ENCODE peak calls at places on chromosomes 16 and 17, in five cellular contexts. I, H, E, U and C are unnamed samples.

GRCh38 chr16:17930280-17930679 is 406.3 kb downstream of the NPIPA8 start:
- DNase-seq in I (no peak), H (no peak), E (no peak), U (no peak), C (no peak)

GRCh38 chr17:81510798-81511549 is 1.6 kb downstream of the ACTG1 start:
- DNase-seq in I (no peak), H (no peak), E (no peak), U (no peak), C (no peak)

GRCh38 chr17:10036511-10037061 is 131.5 kb upstream of the RCVRN start:
- DNase-seq in I (no peak), H (no peak), E (no peak), U (peak; percentile 92), C (no peak)

GRCh38 chr16:27638833-27639587 is 89.1 kb downstream of the KATNIP start:
- DNase-seq in I (no peak), H (no peak), E (no peak), U (no peak), C (no peak)

GRCh38 chr16:77327717-77328116 is 107.1 kb downstream of the ADAMTS18 start:
- DNase-seq in I (no peak), H (no peak), E (no peak), U (no peak), C (no peak)

GRCh38 chr17:81429353-81429774 is 34.1 kb downstream of the BAHCC1 start:
- DNase-seq in I (no peak), H (no peak), E (no peak), U (peak; percentile 91), C (no peak)

GRCh38 chr17:9488556-9488955 is 87.1 kb downstream of the STX8 start:
- DNase-seq in I (no peak), H (no peak), E (no peak), U (no peak), C (no peak)

GRCh38 chr16:34803683-34804416 is 1344.4 kb downstream of the TP53TG3F start:
- DNase-seq in I (no peak), H (no peak), E (no peak), U (no peak), C (no peak)

GRCh38 chr16:17314148-17314547 is 156.6 kb downstream of the XYLT1 start:
- DNase-seq in I (no peak), H (no peak), E (no peak), U (no peak), C (no peak)

GRCh38 chr17:44541884-44542581 is 15.3 kb upstream of the FZD2 start:
- DNase-seq in I (no peak), H (no peak), E (no peak), U (no peak), C (no peak)

GRCh38 chr17:44540246-44541084 is 16.8 kb upstream of the FZD2 start:
- DNase-seq in I (no peak), H (no peak), E (no peak), U (no peak), C (no peak)

GRCh38 chr17:44546711-44547606 is 10.3 kb upstream of the FZD2 start:
- DNase-seq in I (no peak), H (no peak), E (no peak), U (no peak), C (no peak)

GRCh38 chr17:44543905-44544523 is 13.3 kb upstream of the FZD2 start:
- DNase-seq in I (no peak), H (no peak), E (no peak), U (no peak), C (no peak)

DNA sequence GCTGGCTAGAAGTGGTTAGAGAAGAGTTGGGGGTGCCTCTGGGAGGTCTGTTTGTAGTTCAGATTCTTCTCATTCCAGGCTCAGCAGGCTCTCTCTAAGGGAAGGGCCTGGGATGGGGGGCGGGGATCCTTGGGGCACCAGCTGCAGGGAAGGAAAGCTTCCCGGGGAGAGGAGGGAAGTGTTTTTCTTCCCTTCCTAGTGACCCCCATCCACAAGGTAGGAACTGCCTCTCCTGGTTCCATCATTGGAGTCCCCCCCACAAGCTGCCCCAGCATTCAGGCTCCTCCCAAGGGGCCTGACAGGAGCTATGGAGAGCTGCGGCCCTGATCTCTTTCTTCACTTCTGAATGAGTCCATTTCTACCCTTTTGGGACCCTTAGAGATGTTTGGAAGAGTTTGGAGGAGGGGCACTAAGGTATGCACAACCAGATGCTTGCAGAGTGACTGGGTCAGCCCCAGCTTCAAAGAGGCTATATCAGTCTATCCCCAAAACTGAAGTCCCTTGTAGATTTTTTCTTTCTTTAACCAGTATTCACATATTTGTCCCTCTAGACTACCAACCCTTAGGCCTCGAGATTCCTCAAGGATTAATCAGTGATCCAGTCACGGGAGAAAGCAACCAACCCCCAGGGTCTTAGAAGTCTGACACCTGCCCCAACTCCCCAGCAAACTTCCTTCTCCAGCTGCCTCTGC is 13.9 kb upstream of the FZD2 start:
- DNase-seq in I (no peak), H (no peak), E (no peak), U (no peak), C (no peak)
- H3K4me1 ChIP-seq in I (peaks cover 42% of the 10 kb centered on the region), H (no peaks in the 10 kb centered on the region), E (no peaks in the 10 kb centered on the region), U (peaks cover 13% of the 10 kb centered on the region), C (peaks cover 24% of the 10 kb centered on the region)

GRCh38 chr16:51141541-51141940 is 9.5 kb downstream of the SALL1 start:
- DNase-seq in I (no peak), H (no peak), E (no peak), U (no peak), C (no peak)
- H3K36me3 ChIP-seq in I (no peaks in the 10 kb centered on the region), H (no peaks in the 10 kb centered on the region), E (no peaks in the 10 kb centered on the region), U (no peaks in the 10 kb centered on the region), C (peaks cover 28% of the 10 kb centered on the region)

GRCh38 chr16:85913141-85913601 is 14.2 kb downstream of the IRF8 start:
- DNase-seq in I (no peak), H (no peak), E (no peak), U (no peak), C (no peak)
- H3K4me1 ChIP-seq in I (no peaks in the 10 kb centered on the region), H (no peaks in the 10 kb centered on the region), E (no peaks in the 10 kb centered on the region), U (peaks cover 13% of the 10 kb centered on the region), C (no peaks in the 10 kb centered on the region)

GRCh38 chr17:82923366-82924113 is 83.7 kb upstream of the ZNF750 start:
- DNase-seq in I (no peak), H (no peak), E (no peak), U (no peak), C (no peak)
- H3K36me3 ChIP-seq in I (no peaks in the 10 kb centered on the region), H (peaks cover 56% of the 10 kb centered on the region), E (peaks cover 52% of the 10 kb centered on the region), U (no peaks in the 10 kb centered on the region), C (peaks cover 20% of the 10 kb centered on the region)

DNA sequence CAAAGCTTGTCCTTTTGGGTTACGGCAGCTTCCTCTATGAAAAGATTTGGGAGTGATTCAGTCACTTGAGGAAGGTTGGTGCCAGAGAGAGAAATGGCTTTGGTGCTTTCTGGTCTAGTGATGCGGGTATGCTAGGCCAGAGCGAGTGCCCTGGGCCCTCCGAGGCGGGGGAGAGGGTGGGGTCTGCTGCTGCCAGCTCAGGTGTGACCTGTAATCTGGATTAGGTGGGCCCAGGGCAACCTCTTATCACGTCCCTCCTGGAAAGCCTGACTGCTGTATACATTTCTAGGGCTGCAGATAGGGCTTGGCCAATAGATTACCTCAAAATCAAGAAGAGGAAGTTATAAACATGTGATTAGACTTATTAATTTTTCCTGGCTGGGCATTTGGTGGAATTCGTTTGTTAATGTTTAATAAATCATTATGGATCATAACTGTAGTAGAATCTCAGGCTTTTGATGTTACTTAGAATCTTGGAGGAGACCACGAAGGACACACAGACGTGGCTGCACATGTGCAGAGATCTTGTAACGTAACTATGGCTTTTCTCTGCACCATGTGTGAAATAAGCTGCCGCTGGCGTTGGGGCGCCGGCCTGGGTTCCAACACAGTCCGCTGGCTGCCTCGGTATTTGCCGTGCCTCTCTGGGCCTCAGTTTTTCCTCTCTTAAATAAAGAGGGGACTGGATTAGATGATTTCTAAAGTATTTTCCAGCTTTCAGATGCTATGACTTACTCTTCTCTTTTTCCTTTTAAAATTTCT is 1.2 kb downstream of the IRF8 start:
- DNase-seq in I (no peak), H (no peak), E (no peak), U (no peak), C (no peak)
- H3K4me1 ChIP-seq in I (no peaks in the 10 kb centered on the region), H (peaks cover 17% of the 10 kb centered on the region), E (no peaks in the 10 kb centered on the region), U (peaks cover 15% of the 10 kb centered on the region), C (peaks cover 2% of the 10 kb centered on the region)

DNA sequence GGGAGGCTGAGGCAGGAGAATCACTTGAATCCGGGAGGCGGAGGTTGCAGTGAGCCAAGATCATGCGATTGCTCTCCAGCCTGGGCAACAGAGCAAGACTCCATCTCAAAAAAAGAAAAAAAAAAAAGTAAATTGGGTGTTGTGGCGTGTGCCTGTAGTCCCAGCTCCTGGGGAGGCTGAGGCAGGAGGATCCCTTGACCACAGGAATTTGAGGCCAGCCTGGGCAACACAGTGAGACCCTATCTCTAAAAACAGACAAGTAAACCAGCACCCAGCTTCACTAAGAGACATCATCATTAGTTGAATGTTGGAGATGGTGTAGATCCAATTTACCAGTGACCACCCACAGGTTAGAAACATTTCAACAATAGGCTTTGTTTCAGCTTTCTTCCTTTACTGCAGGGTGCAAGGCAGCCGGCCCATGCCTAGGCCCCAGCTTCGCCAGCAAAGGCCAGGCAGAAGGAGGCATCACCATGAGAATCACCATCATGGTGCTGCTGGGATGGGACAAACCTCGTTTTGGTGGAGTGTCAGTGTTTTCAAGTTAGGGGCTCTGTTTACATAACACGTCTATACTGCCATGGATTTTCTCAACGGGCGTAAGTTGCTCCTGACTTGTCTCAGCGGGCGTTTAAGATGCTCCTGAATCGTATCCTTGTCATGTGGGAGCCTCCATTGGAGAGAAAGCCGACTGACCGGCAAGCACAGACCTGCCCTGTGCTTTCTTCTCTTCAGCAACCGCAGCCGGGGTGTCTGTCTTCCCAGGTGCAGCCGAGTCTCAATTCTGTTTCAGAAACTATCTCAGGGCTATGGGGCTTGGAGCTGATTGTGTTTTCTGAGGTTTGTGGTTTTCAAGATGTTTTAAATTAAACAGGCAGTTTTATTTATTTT is 7.3 kb downstream of the TCF25 start:
- DNase-seq in I (no peak), H (no peak), E (no peak), U (no peak), C (no peak)
- H3K36me3 ChIP-seq in I (peaks cover 43% of the 10 kb centered on the region), H (peaks cover 50% of the 10 kb centered on the region), E (peaks cover 73% of the 10 kb centered on the region), U (peaks cover 15% of the 10 kb centered on the region), C (peaks cover 20% of the 10 kb centered on the region)